ENCODE peak calls at places on chromosomes 5 and 9, in ten cellular contexts. M is activated CD4-positive, CD25-positive, alpha-beta regulatory T cell; Q is SK-N-SH; A is kidney; J is neural crest cell; B is psoas muscle; P is prostate gland; F is mesenteric fat pad; T is astrocyte; C is body of pancreas. Y is an unnamed sample.

GRCh38 chr9:31104249-31104648 is 1280.2 kb upstream of the ACO1 start:
- DNase-seq in M (no peak), Q (no peak), A (no peak), J (no peak), B (no peak), P (no peak), F (no peak), T (no peak), C (no peak), Y (no peak)

GRCh38 chr9:135410421-135410820 is 69.2 kb upstream of the PPP1R26 start:
- DNase-seq in M (no peak), Q (peak; percentile 7), A (no peak), J (no peak), B (no peak), P (no peak), F (no peak), T (no peak), C (no peak), Y (no peak)

GRCh38 chr9:104856413-104856941 is 71.5 kb downstream of the ABCA1 start:
- DNase-seq in M (no peak), Q (no peak), A (no peak), J (no peak), B (no peak), P (no peak), F (no peak), T (no peak), C (no peak), Y (no peak)

GRCh38 chr9:137396227-137396626 is 26.7 kb downstream of the EXD3 start:
- DNase-seq in M (no peak), Q (no peak), A (peak; percentile 52), J (no peak), B (no peak), P (no peak), F (no peak), T (peak; percentile 94), C (no peak), Y (peak; percentile 46)

GRCh38 chr9:38713426-38713825 is 6.5 kb downstream of the FAM240B start:
- DNase-seq in M (no peak), Q (no peak), A (no peak), J (no peak), B (no peak), P (no peak), F (no peak), T (peak; percentile 69), C (no peak), Y (peak; percentile 31)

GRCh38 chr5:32446660-32447059 is 2.1 kb upstream of the ZFR start:
- DNase-seq in M (no peak), Q (no peak), A (no peak), J (no peak), B (no peak), P (peak; percentile 15), F (no peak), T (no peak), C (no peak), Y (no peak)

GRCh38 chr5:13860176-13860575 is 84.3 kb downstream of the DNAH5 start:
- DNase-seq in M (no peak), Q (no peak), A (no peak), J (no peak), B (no peak), P (no peak), F (no peak), T (no peak), C (no peak), Y (no peak)

GRCh38 chr5:144198386-144198785 is 27.7 kb downstream of the KCTD16 start:
- DNase-seq in M (no peak), Q (no peak), A (no peak), J (no peak), B (no peak), P (no peak), F (no peak), T (peak; percentile 60), C (no peak), Y (peak; percentile 58)

GRCh38 chr5:165325201-165325600 is 1819.8 kb downstream of the MAT2B start:
- DNase-seq in M (no peak), Q (no peak), A (no peak), J (no peak), B (no peak), P (no peak), F (no peak), T (peak; percentile 73), C (no peak), Y (peak; percentile 74)

GRCh38 chr5:14675865-14676300 is 11.4 kb downstream of the OTULIN start:
- DNase-seq in M (no peak), Q (peak; percentile 33), A (no peak), J (no peak), B (no peak), P (no peak), F (no peak), T (no peak), C (no peak), Y (no peak)

Y was measured in A172.